ENCODE peak calls at places on chromosomes 16 and 17, in seven cellular contexts. W is nephron progenitor cell, P is neural crest cell, V is adrenal gland, F is GM19239, B is epithelial cell of prostate, J is ACHN. Z is an unnamed sample.

GRCh38 chr17:79809530-79810137 is 12.8 kb upstream of the CBX8 start:
- DNase-seq in B (no peak), J (no peak), V (no peak), F (no peak), P (no peak), W (no peak), Z (no peak)

GRCh38 chr17:46777943-46778915 is 40.3 kb downstream of the WNT3 start:
- DNase-seq in F (no peak), B (no peak), V (no peak), J (no peak), P (no peak), W (no peak), Z (no peak)

GRCh38 chr17:75950850-75951554 is 10.2 kb upstream of the FBF1 start:
- DNase-seq in V (no peak), P (no peak), W (no peak), J (peak), F (no peak), B (no peak), Z (no peak)

GRCh38 chr16:69691980-69692911 is 34.1 kb downstream of the NQO1 start:
- DNase-seq in B (peak), V (no peak), P (no peak), F (peak), J (no peak), W (no peak), Z (no peak)

GRCh38 chr17:17752822-17753448 is 71.7 kb downstream of the RAI1 start:
- DNase-seq in P (peak), B (no peak), F (no peak), J (no peak), W (no peak), V (no peak), Z (no peak)

GRCh38 chr17:79985951-79986391 is 49.7 kb downstream of the TBC1D16 start:
- DNase-seq in F (no peak), J (no peak), W (no peak), B (no peak), V (peak), P (no peak), Z (no peak)

GRCh38 chr17:48131216-48131824 is 23.8 kb downstream of the SNX11 start:
- DNase-seq in J (peak), F (peak), B (no peak), V (peak), W (peak), P (peak), Z (peak)

GRCh38 chr16:89393731-89394406 is 96.5 kb downstream of the ANKRD11 start:
- DNase-seq in F (no peak), J (no peak), B (no peak), V (no peak), W (no peak), P (no peak), Z (no peak)

GRCh38 chr16:67845291-67846062 is 1.3 kb upstream of the NUTF2 start:
- DNase-seq in P (no peak), F (no peak), J (no peak), W (no peak), B (no peak), V (no peak), Z (no peak)

GRCh38 chr17:81383504-81384421 is 11.5 kb upstream of the BAHCC1 start:
- DNase-seq in W (no peak), B (no peak), F (no peak), J (no peak), V (peak), P (no peak), Z (no peak)

GRCh38 chr16:55000595-55000994 is 69.9 kb downstream of the IRX5 start:
- DNase-seq in J (no peak), B (no peak), V (no peak), P (no peak), W (no peak), F (no peak), Z (no peak)

Z was measured in BE2C.